ENCODE peak calls at places on chromosomes 7 and 10, in seven cellular contexts. E, W, T, B, Y, I and X are unnamed samples.

GRCh38 chr10:67520924-67521520 is 175.0 kb downstream of the CTNNA3 start:
- DNase-seq in B (peak; percentile 82), I (peak; percentile 65), E (no peak), Y (peak; percentile 73), W (peak; percentile 76), T (peak; percentile 45), X (peak; percentile 33)

GRCh38 chr10:60990663-60991062 is 46.7 kb upstream of the RHOBTB1 start:
- DNase-seq in I (no peak), W (peak; percentile 16), B (no peak), T (no peak), Y (no peak), E (no peak), X (no peak)

GRCh38 chr10:58326967-58327381 is 7.8 kb upstream of the UBE2D1 start:
- DNase-seq in E (no peak), T (no peak), Y (peak; percentile 52), B (no peak), I (no peak), W (no peak), X (no peak)

GRCh38 chr10:25875555-25876165 is 58.4 kb upstream of the MYO3A start:
- DNase-seq in B (peak; percentile 90), Y (peak; percentile 39), T (peak; percentile 38), I (peak; percentile 77), W (peak; percentile 90), E (peak; percentile 82), X (peak; percentile 3)

GRCh38 chr7:101691822-101692384 is 62.8 kb upstream of the MYL10 start:
- DNase-seq in Y (no peak), T (no peak), B (no peak), E (peak; percentile 39), W (peak; percentile 70), I (peak; percentile 49), X (no peak)

GRCh38 chr10:124004372-124004928 is 88.9 kb downstream of the CHST15 start:
- DNase-seq in B (no peak), I (no peak), W (no peak), Y (no peak), E (peak; percentile 23), T (no peak), X (no peak)

GRCh38 chr10:131275691-131276090 is 35.8 kb downstream of the TCERG1L start:
- DNase-seq in I (no peak), B (no peak), W (no peak), T (no peak), Y (no peak), E (no peak), X (no peak)

GRCh38 chr10:132652936-132653590 is 115.5 kb downstream of the INPP5A start:
- DNase-seq in E (no peak), Y (no peak), T (no peak), W (no peak), I (no peak), B (no peak), X (no peak)

GRCh38 chr10:74738052-74738451 is 88.3 kb upstream of the KAT6B start:
- DNase-seq in T (no peak), I (no peak), Y (peak; percentile 27), E (no peak), B (peak; percentile 76), W (no peak), X (peak; percentile 15)

GRCh38 chr7:42560866-42561265 is 323.9 kb upstream of the GLI3 start:
- DNase-seq in E (no peak), Y (no peak), B (no peak), I (no peak), W (no peak), T (no peak), X (no peak)

GRCh38 chr7:32868116-32868515 is 23.4 kb downstream of the KBTBD2 start:
- DNase-seq in Y (no peak), T (no peak), I (no peak), B (no peak), W (no peak), E (peak; percentile 52), X (no peak)

GRCh38 chr10:64191304-64191703 is 670.1 kb downstream of the REEP3 start:
- DNase-seq in W (no peak), E (no peak), T (no peak), Y (no peak), I (no peak), B (no peak), X (no peak)

GRCh38 chr7:43108255-43109011 is 4.0 kb upstream of the HECW1 start:
- DNase-seq in E (peak; percentile 72), I (peak; percentile 58), Y (peak; percentile 66), T (peak; percentile 11), W (peak; percentile 83), B (peak; percentile 87), X (peak; percentile 36)

GRCh38 chr10:80460399-80461207 is 6.5 kb downstream of the TSPAN14 start:
- DNase-seq in W (peak; percentile 83), B (no peak), T (no peak), Y (peak; percentile 38), E (peak; percentile 89), I (no peak), X (no peak)

GRCh38 chr10:50636576-50636975 is 12.8 kb upstream of the SGMS1 start:
- DNase-seq in I (no peak), Y (no peak), W (no peak), B (no peak), T (peak; percentile 68), E (no peak), X (peak; percentile 77)

DNA sequence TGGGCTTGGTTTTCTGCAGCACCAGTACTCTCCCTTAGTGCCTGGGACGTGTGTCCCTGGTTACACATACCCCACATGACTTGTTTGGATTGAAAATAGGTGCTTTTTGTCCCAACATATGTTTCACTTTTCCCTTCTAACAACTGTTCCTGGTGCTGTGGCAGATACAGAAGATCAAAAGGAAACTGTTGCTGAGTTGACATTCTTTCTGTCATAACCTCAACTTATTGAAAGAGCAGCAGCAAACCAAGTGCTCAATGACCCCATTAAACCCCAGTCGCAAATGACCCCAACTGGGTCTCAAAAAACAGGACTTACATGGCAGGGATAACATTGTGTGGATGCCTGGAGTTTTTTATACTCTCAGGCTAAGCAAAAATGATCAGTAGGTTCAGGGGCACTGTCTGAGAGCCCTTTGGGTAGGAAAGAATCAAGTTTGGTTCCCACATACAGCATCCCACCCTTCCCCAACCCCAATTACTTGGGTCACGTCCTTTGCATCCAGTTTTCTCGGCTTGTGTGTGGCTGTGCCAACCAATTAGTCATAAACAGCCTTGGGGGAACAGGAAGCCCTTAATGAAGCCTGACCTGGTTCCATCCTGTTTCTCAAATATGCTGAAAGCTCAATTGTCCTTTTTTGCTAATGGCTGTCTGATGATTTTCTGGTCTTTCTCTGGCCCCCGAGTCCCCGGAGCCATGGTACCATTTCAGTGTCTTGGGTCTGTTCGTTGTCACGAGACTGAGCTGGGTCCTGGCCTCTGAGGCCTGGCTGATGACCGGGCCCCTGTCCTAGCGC is 4.9 kb downstream of the HKDC1 start:
- DNase-seq in I (no peak), W (no peak), Y (no peak), B (no peak), E (no peak), T (no peak), X (peak; percentile 67)
- H3K27ac ChIP-seq in I (no peak overlapping the region), W (peak overlapping the region; percentile 88), Y (no peak overlapping the region), B (no peak overlapping the region), E (no peak overlapping the region), T (no peak overlapping the region), X (no peak overlapping the region)

GRCh38 chr10:32446701-32447406 is 914 bp downstream of the CCDC7 start:
- DNase-seq in Y (peak; percentile 54), E (no peak), I (peak; percentile 31), W (peak; percentile 15), B (peak; percentile 72), T (peak; percentile 10), X (no peak)
- H3K27ac ChIP-seq in Y (peak overlapping the region; percentile 99), E (peak overlapping the region; percentile 95), I (peak overlapping the region; percentile 91), W (peak overlapping the region; percentile 97), B (peak overlapping the region; percentile 92), T (peak overlapping the region; percentile 81), X (peak overlapping the region; percentile 97)

DNA sequence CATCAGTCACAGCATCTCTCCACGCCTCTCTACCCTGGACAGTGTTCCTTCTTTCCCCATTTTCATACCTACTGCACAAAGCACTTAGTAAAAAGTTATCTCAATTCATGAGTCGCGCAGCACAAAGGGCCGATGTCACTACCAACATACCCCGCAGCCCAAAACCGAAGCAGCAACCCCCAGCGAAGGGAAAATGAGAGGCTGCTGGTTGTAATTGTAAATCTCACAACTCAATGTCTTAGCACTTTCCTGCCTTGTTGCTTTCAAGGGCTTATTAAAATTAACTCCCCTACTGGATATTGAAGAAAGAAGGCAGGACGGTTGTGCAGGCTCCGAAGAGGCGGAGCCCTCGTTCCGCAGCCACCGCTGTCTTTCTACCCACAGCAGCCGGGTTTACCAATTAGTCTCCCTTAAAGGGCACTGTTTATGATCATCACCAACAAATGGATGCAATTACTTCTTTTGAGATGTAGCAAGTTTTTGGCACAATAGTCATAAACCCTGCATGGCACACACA is 6.5 kb downstream of the DIP2C start:
- DNase-seq in W (no peak), E (no peak), B (no peak), T (no peak), I (no peak), Y (no peak), X (no peak)
- H3K27ac ChIP-seq in W (no peak overlapping the region), E (peak overlapping the region; percentile 69), B (no peak overlapping the region), T (no peak overlapping the region), I (peak overlapping the region; percentile 71), Y (peak overlapping the region; percentile 77), X (no peak overlapping the region)

GRCh38 chr7:152501506-152501905 is 65.7 kb upstream of the KMT2C start:
- DNase-seq in B (no peak), E (no peak), Y (no peak), W (no peak), T (no peak), I (no peak), X (no peak)

GRCh38 chr7:152505606-152506005 is 69.8 kb upstream of the KMT2C start:
- DNase-seq in Y (no peak), E (no peak), W (no peak), T (no peak), B (no peak), I (no peak), X (no peak)

GRCh38 chr7:152504367-152504766 is 68.6 kb upstream of the KMT2C start:
- DNase-seq in T (no peak), B (no peak), I (no peak), E (no peak), Y (no peak), W (peak; percentile 19), X (no peak)

GRCh38 chr7:152504816-152505215 is 69.0 kb upstream of the KMT2C start:
- DNase-seq in Y (no peak), W (no peak), I (no peak), T (no peak), B (no peak), E (no peak), X (no peak)

GRCh38 chr7:152502813-152503790 is 67.3 kb upstream of the KMT2C start:
- DNase-seq in I (no peak), T (no peak), W (no peak), E (no peak), Y (no peak), B (no peak), X (no peak)
- H3K27ac ChIP-seq in I (no peak overlapping the region), T (no peak overlapping the region), W (no peak overlapping the region), E (no peak overlapping the region), Y (no peak overlapping the region), B (no peak overlapping the region), X (no peak overlapping the region)